ENCODE peak calls at places on chromosomes 12 and 14, in five cellular contexts. N, E, F, D and K are unnamed samples.

GRCh38 chr12:32025906-32026305 is 66.7 kb downstream of the RESF1 start:
- DNase-seq in N (no peak), E (no peak), F (no peak), D (no peak), K (no peak)

GRCh38 chr12:58965568-58965967 is 45.3 kb upstream of the LRIG3 start:
- DNase-seq in N (no peak), E (no peak), F (no peak), D (no peak), K (no peak)

GRCh38 chr12:131583085-131583712 is 127.7 kb upstream of the SFSWAP start:
- DNase-seq in N (no peak), E (no peak), F (no peak), D (no peak), K (no peak)

GRCh38 chr12:13179159-13180074 is 17.1 kb upstream of the EMP1 start:
- DNase-seq in N (no peak), E (peak), F (no peak), D (peak), K (no peak)

GRCh38 chr12:116390656-116391335 is 113.3 kb upstream of the MED13L start:
- DNase-seq in N (no peak), E (peak), F (no peak), D (peak), K (no peak)

GRCh38 chr12:122726056-122726558 is 4.5 kb downstream of the HCAR1 start:
- DNase-seq in N (peak), E (peak), F (no peak), D (no peak), K (no peak)

GRCh38 chr14:104400355-104400754 is 179.2 kb upstream of the C14orf180 start:
- DNase-seq in N (no peak), E (no peak), F (no peak), D (no peak), K (no peak)

GRCh38 chr12:119208626-119209061 is 29.9 kb downstream of the HSPB8 start:
- DNase-seq in N (peak), E (peak), F (no peak), D (no peak), K (no peak)

GRCh38 chr14:30078827-30079402 is 151.3 kb upstream of the PRKD1 start:
- DNase-seq in N (no peak), E (no peak), F (no peak), D (no peak), K (no peak)

GRCh38 chr14:21965042-21965441 is 291.4 kb upstream of the OR4E1 start:
- DNase-seq in N (no peak), E (no peak), F (no peak), D (no peak), K (no peak)

GRCh38 chr14:78363008-78363407 is 192.8 kb downstream of the NRXN3 start:
- DNase-seq in N (no peak), E (no peak), F (no peak), D (no peak), K (no peak)

GRCh38 chr12:7709969-7710368 is 1.3 kb upstream of the DPPA3 start:
- DNase-seq in N (no peak), E (no peak), F (no peak), D (no peak), K (no peak)

GRCh38 chr12:45658066-45658465 is 71.4 kb upstream of the ARID2 start:
- DNase-seq in N (no peak), E (no peak), F (no peak), D (no peak), K (no peak)

GRCh38 chr12:29750131-29750927 is 33.4 kb downstream of the TMTC1 start:
- DNase-seq in N (no peak), E (no peak), F (no peak), D (no peak), K (no peak)

GRCh38 chr12:59660148-59660547 is 64.3 kb downstream of the SLC16A7 start:
- DNase-seq in N (no peak), E (no peak), F (no peak), D (no peak), K (no peak)

GRCh38 chr14:35004839-35005238 is 22.0 kb downstream of the SRP54 start:
- DNase-seq in N (no peak), E (no peak), F (no peak), D (no peak), K (no peak)

GRCh38 chr12:263574-263973 is 938 bp upstream of the SLC6A13 start:
- DNase-seq in N (no peak), E (no peak), F (peak), D (no peak), K (no peak)

GRCh38 chr12:56078931-56079728 is 835 bp upstream of the ERBB3 start:
- DNase-seq in N (peak), E (peak), F (peak), D (peak), K (peak)

GRCh38 chr14:30214456-30215090 is 286.9 kb upstream of the PRKD1 start:
- DNase-seq in N (peak), E (no peak), F (peak), D (no peak), K (peak)